ENCODE peak calls at places on chromosome 17, in ten cellular contexts. U, I, C, M, Y, V, W, R, J and Q are unnamed samples.

GRCh38 chr17:41975099-41976083 is 8.8 kb downstream of the CNP start:
- DNase-seq in W (no peak), U (no peak), M (no peak), J (no peak), V (peak; percentile 16), R (no peak), Y (no peak), C (peak; percentile 84), I (no peak), Q (peak; percentile 83)

GRCh38 chr17:58153046-58153445 is 4.9 kb downstream of the OR4D1 start:
- DNase-seq in J (no peak), C (no peak), R (no peak), I (no peak), U (no peak), M (no peak), Y (peak; percentile 54), V (no peak), W (no peak), Q (no peak)

GRCh38 chr17:41647940-41648410 is 23.6 kb upstream of the KRT17 start:
- DNase-seq in W (peak; percentile 65), R (no peak), U (peak; percentile 90), Y (peak; percentile 87), J (peak; percentile 96), V (peak; percentile 65), C (peak; percentile 90), M (peak; percentile 94), I (peak; percentile 95), Q (peak; percentile 88)

GRCh38 chr17:14396542-14396941 is 95.7 kb downstream of the HS3ST3B1 start:
- DNase-seq in Y (no peak), R (peak; percentile 8), M (peak; percentile 43), W (peak; percentile 4), J (no peak), C (no peak), U (no peak), V (peak; percentile 36), I (no peak), Q (no peak)

GRCh38 chr17:49843774-49844350 is 4.0 kb downstream of the TAC4 start:
- DNase-seq in V (no peak), W (peak; percentile 30), M (peak; percentile 57), I (peak; percentile 71), Y (no peak), J (peak; percentile 69), U (no peak), C (no peak), R (no peak), Q (no peak)

GRCh38 chr17:73749337-73749807 is 105.1 kb upstream of the SDK2 start:
- DNase-seq in J (peak; percentile 25), M (no peak), I (no peak), U (no peak), W (no peak), R (no peak), V (no peak), Y (no peak), C (no peak), Q (no peak)

GRCh38 chr17:82884341-82884871 is 44.6 kb upstream of the ZNF750 start:
- DNase-seq in Y (no peak), W (peak; percentile 23), J (no peak), V (no peak), C (no peak), M (no peak), U (no peak), I (no peak), R (no peak), Q (no peak)

GRCh38 chr17:62674363-62674739 is 46.9 kb downstream of the MRC2 start:
- DNase-seq in C (no peak), V (no peak), U (no peak), J (no peak), R (no peak), W (no peak), Y (no peak), M (no peak), I (no peak), Q (no peak)

GRCh38 chr17:67602974-67603373 is 114.8 kb upstream of the NOL11 start:
- DNase-seq in W (peak; percentile 49), V (peak; percentile 54), J (peak; percentile 58), Y (peak; percentile 8), I (peak; percentile 87), R (peak; percentile 13), C (no peak), U (peak; percentile 42), M (peak; percentile 69), Q (peak; percentile 56)

GRCh38 chr17:79535728-79536025 is 75.2 kb downstream of the RBFOX3 start:
- DNase-seq in V (no peak), R (no peak), Y (no peak), U (no peak), J (no peak), C (no peak), M (no peak), W (no peak), I (no peak), Q (no peak)

GRCh38 chr17:17186551-17187505 is 19.3 kb downstream of the PLD6 start:
- DNase-seq in Y (no peak), C (no peak), M (no peak), W (no peak), R (no peak), I (no peak), J (no peak), V (no peak), U (peak; percentile 52), Q (no peak)

GRCh38 chr17:28720247-28720996 is 637 bp downstream of the RPL23A start:
- DNase-seq in J (no peak), U (no peak), C (no peak), R (no peak), I (no peak), Y (no peak), W (no peak), M (no peak), V (no peak), Q (no peak)

GRCh38 chr17:6090253-6090652 is 20.1 kb downstream of the WSCD1 start:
- DNase-seq in I (no peak), M (no peak), V (no peak), Y (no peak), R (no peak), J (no peak), W (no peak), U (no peak), C (peak; percentile 43), Q (no peak)

GRCh38 chr17:58415371-58416055 is 1.8 kb downstream of the RNF43 start:
- DNase-seq in W (no peak), Y (no peak), U (peak; percentile 11), V (no peak), R (no peak), M (peak; percentile 52), J (peak; percentile 38), I (peak; percentile 13), C (no peak), Q (no peak)

GRCh38 chr17:37661372-37662014 is 18.2 kb upstream of the DDX52 start:
- DNase-seq in V (no peak), M (no peak), I (peak; percentile 49), W (no peak), Y (no peak), U (no peak), R (no peak), J (peak; percentile 45), C (no peak), Q (no peak)

GRCh38 chr17:44769647-44770084 is 10.9 kb downstream of the ADAM11 start:
- DNase-seq in Y (no peak), U (no peak), R (no peak), I (no peak), M (no peak), C (no peak), W (no peak), V (no peak), J (no peak), Q (no peak)
- TF ChIP-seq CTCF in Y (no peak), U (no peak), R (no peak), I (no peak), M (no peak), C (no peak), W (no peak), V (no peak), J (no peak), Q (no peak)

DNA sequence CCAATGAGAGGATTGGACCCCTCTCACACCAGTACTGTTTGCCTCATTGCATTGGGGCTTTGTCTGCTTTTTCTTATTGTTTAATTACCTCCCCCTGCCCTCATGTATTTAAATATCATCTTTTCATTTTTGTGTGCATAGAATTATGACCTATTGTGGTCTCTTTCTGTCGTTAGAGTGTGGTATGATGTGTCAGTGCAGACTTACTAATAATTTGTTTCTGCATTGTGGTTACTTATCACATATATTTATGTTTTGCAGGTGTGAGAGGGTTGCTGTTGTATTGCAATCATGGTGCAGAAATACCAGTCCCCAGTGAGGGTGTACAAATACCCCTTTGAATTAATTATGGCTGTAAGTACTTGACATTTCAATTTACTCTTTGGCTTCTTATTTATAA is 2.5 kb downstream of the SEC14L1 start:
- DNase-seq in U (no peak), Y (no peak), W (no peak), J (no peak), M (no peak), C (no peak), I (no peak), V (no peak), R (no peak), Q (no peak)
- H3K4me3 ChIP-seq in U (peak overlapping the region; percentile 97), Y (no peak overlapping the region), W (peak overlapping the region; percentile 92), J (no peak overlapping the region), M (no peak overlapping the region), C (no peak overlapping the region), I (no peak overlapping the region), V (no peak overlapping the region), R (no peak overlapping the region), Q (no peak overlapping the region)

DNA sequence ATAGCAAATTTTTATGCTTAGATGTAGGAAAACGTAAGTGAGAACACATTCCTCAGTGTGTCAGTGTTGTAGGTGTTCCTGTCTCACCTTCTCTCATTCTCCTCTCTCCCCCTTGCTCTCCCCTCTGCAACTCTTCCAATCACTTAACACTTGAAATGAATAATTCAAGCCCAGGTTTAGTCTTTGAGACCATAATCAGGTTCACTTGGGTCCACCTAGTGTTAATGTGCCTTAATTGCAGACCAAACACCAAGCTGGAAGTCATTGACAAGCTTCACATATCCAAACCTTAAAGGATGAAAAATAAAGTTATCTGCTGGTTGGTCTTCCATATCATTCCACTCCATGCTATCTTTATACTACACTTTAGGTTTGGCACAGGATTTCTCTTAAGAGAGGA is 37.0 kb downstream of the STXBP4 start:
- DNase-seq in Y (no peak), I (peak; percentile 73), W (peak; percentile 34), R (no peak), U (peak; percentile 20), J (no peak), M (peak; percentile 30), C (no peak), V (peak; percentile 32), Q (peak; percentile 4)
- TF ChIP-seq CTCF in Y (no peak), I (peak; percentile 59), W (peak; percentile 54), R (peak; percentile 33), U (peak; percentile 55), J (peak; percentile 45), M (peak; percentile 58), C (no peak), V (peak; percentile 57), Q (peak; percentile 52)

DNA sequence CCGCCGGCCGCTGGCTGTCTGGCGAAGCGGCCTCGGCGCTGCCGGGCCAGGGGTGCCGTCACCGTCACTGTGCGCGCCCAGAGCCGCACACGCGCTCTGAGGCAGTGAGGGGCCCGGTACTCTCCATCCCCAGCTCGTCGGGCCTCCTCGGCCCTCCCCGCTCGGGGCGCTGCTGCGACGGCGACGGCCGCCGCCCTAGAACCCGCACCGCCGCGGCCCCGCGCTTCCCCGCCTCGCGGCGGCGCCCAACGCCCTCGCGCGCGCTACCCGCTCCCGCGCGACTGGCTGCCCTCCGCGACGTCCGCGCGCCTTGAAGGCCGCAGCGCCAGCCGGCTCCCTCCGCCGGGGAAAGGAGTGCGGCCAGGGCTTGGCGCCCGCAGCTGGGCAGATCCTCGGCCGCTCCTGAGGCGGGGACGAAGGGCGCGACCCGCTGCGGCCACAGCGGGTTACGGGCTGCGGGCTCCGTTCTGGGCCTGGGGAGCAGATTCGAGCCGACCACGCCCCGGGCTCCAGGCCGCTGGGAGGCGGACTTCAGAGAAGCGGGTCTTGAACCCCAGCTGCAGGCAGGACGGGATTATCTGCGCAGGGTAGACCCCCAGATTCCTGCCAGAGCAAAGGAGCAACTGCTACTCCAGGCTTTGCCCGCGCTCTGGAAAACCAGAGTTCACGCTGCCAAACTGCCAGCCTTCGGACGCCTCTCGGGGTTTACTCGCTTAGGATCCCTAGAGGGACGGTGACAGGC is at the start of gene ULK2:
- DNase-seq in U (peak; percentile 91), J (peak; percentile 52), M (peak; percentile 89), W (peak; percentile 77), V (peak; percentile 80), Y (peak; percentile 40), C (peak; percentile 65), R (peak; percentile 27), I (peak; percentile 83), Q (peak; percentile 91)
- H3K4me3 ChIP-seq in U (peak within 1 kb of the TSS; percentile 91), J (peak within 1 kb of the TSS; percentile 77), M (peak within 1 kb of the TSS; percentile 89), W (peak within 1 kb of the TSS; percentile 69), V (peak within 1 kb of the TSS; percentile 71), Y (peak within 1 kb of the TSS; percentile 80), C (peak within 1 kb of the TSS; percentile 85), R (peak within 1 kb of the TSS; percentile 75), I (peak within 1 kb of the TSS; percentile 79), Q (peak within 1 kb of the TSS; percentile 79)